ENCODE peak calls at places on chromosomes 6 and 20, in ten cellular contexts. U is dorsolateral prefrontal cortex; P is body of pancreas; N is left ventricle myocardium inferior; V is tibial nerve; E is CD8-positive, alpha-beta T cell; W is hepatocyte; H is A549; G is thoracic aorta; R is OCI-LY7. Y is an unnamed sample.

GRCh38 chr6:7073082-7073783 is 34.5 kb upstream of the RREB1 start:
- DNase-seq in U (no peak), P (no peak), N (no peak), V (no peak), E (no peak), W (no peak), H (no peak), G (no peak), R (no peak), Y (no peak)

GRCh38 chr6:69887026-69887425 is 20.7 kb downstream of the COL19A1 start:
- DNase-seq in U (no peak), P (no peak), N (no peak), V (no peak), E (no peak), W (no peak), H (no peak), G (no peak), R (no peak), Y (no peak)

GRCh38 chr20:36629719-36630340 is 16.2 kb downstream of the SLA2 start:
- DNase-seq in U (no peak), P (no peak), N (no peak), V (no peak), E (peak; percentile 19), W (no peak), H (no peak), G (no peak), R (peak; percentile 78), Y (no peak)

GRCh38 chr20:37379967-37380828 is 34.3 kb downstream of the SRC start:
- DNase-seq in U (no peak), P (no peak), N (no peak), V (no peak), E (no peak), W (peak; percentile 68), H (peak; percentile 96), G (no peak), R (no peak), Y (no peak)

GRCh38 chr20:61590236-61590635 is 338.2 kb downstream of the CDH4 start:
- DNase-seq in U (no peak), P (no peak), N (no peak), V (no peak), E (no peak), W (no peak), H (no peak), G (no peak), R (no peak), Y (no peak)

GRCh38 chr20:36644032-36644712 is 1.8 kb downstream of the SLA2 start:
- DNase-seq in U (no peak), P (no peak), N (no peak), V (no peak), E (peak; percentile 20), W (no peak), H (no peak), G (no peak), R (peak; percentile 69), Y (no peak)

GRCh38 chr6:6891074-6891754 is 216.5 kb upstream of the RREB1 start:
- DNase-seq in U (no peak), P (peak; percentile 20), N (no peak), V (no peak), E (no peak), W (peak; percentile 73), H (no peak), G (no peak), R (no peak), Y (no peak)

GRCh38 chr20:49505518-49505917 is 23.1 kb upstream of the KCNB1 start:
- DNase-seq in U (peak; percentile 73), P (peak; percentile 31), N (no peak), V (no peak), E (no peak), W (peak; percentile 58), H (no peak), G (no peak), R (no peak), Y (peak; percentile 9)

GRCh38 chr20:9287826-9288225 is 218.9 kb downstream of the PLCB4 start:
- DNase-seq in U (no peak), P (peak; percentile 22), N (no peak), V (no peak), E (no peak), W (no peak), H (no peak), G (no peak), R (no peak), Y (no peak)

GRCh38 chr20:53737404-53738038 is 143.9 kb upstream of the ZNF217 start:
- DNase-seq in U (no peak), P (no peak), N (no peak), V (no peak), E (no peak), W (no peak), H (no peak), G (no peak), R (no peak), Y (no peak)

GRCh38 chr6:36135053-36135731 is 4.9 kb downstream of the MAPK13 start:
- DNase-seq in U (no peak), P (peak; percentile 23), N (no peak), V (no peak), E (no peak), W (no peak), H (no peak), G (no peak), R (no peak), Y (no peak)

GRCh38 chr20:50314936-50315335 is 124.3 kb downstream of the CEBPB start:
- DNase-seq in U (no peak), P (no peak), N (no peak), V (no peak), E (no peak), W (no peak), H (no peak), G (no peak), R (no peak), Y (no peak)

GRCh38 chr6:68732423-68732822 is 97.3 kb downstream of the ADGRB3 start:
- DNase-seq in U (no peak), P (no peak), N (no peak), V (no peak), E (no peak), W (no peak), H (no peak), G (no peak), R (no peak), Y (no peak)

GRCh38 chr20:57436223-57436545 is 45.0 kb downstream of the RBM38 start:
- DNase-seq in U (no peak), P (no peak), N (no peak), V (no peak), E (no peak), W (no peak), H (no peak), G (no peak), R (no peak), Y (no peak)

GRCh38 chr20:43919686-43920403 is 5.2 kb downstream of the TOX2 start:
- DNase-seq in U (no peak), P (no peak), N (no peak), V (no peak), E (no peak), W (no peak), H (no peak), G (no peak), R (no peak), Y (no peak)

GRCh38 chr6:6694368-6694780 is 105.9 kb downstream of the LY86 start:
- DNase-seq in U (no peak), P (no peak), N (no peak), V (no peak), E (no peak), W (no peak), H (no peak), G (no peak), R (no peak), Y (no peak)

GRCh38 chr20:11882651-11883050 is 35.0 kb upstream of the BTBD3 start:
- DNase-seq in U (no peak), P (no peak), N (no peak), V (no peak), E (no peak), W (no peak), H (no peak), G (no peak), R (no peak), Y (no peak)

GRCh38 chr6:15400572-15401004 is 154.7 kb downstream of the JARID2 start:
- DNase-seq in U (peak; percentile 82), P (peak; percentile 41), N (peak; percentile 78), V (peak; percentile 43), E (no peak), W (peak; percentile 41), H (peak; percentile 27), G (no peak), R (no peak), Y (peak; percentile 89)

GRCh38 chr20:4667836-4668235 is 53.9 kb upstream of the PRND start:
- DNase-seq in U (no peak), P (no peak), N (no peak), V (no peak), E (no peak), W (no peak), H (no peak), G (no peak), R (no peak), Y (no peak)
- H3K27ac ChIP-seq in U (no peak overlapping the region), P (no peak overlapping the region), N (peak overlapping the region; percentile 54), V (peak overlapping the region; percentile 68), E (no peak overlapping the region), W (no peak overlapping the region), H (no peak overlapping the region), G (no peak overlapping the region), R (no peak overlapping the region), Y (no peak overlapping the region)

DNA sequence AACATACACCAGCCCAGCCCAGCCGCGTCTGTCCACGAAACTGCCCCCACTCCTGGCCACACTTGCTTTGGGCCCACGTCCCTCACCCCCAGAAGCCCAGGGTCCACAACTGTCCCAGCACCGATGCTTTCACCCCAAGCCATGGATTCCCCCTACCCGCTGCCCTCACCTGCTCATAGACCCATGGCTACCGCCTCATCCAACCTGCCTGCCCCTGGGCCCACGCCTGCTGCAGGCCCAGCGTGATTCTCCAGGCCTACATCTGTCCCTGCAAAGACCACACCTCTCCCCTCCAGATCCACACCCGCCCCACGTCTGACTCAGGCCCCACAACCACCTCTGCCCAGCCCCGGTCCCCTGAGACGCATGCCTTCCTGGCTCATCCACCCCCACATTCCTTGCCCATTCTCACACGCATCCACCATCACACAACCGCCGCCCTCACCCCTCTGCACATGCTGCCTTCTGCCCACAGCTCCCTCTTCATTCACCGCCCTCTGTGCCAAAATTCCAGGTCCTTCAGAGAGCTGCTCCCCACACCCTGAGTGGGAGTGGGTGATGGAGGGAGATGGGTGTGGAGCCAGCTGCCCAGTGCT is 86.7 kb downstream of the GRM4 start:
- DNase-seq in U (no peak), P (no peak), N (no peak), V (no peak), E (no peak), W (no peak), H (no peak), G (no peak), R (no peak), Y (no peak)
- H3K27ac ChIP-seq in U (no peak overlapping the region), P (no peak overlapping the region), N (no peak overlapping the region), V (no peak overlapping the region), E (no peak overlapping the region), W (no peak overlapping the region), H (no peak overlapping the region), G (no peak overlapping the region), R (no peak overlapping the region), Y (no peak overlapping the region)

GRCh38 chr6:46760925-46761324 is 14.2 kb downstream of the ANKRD66 start:
- DNase-seq in U (no peak), P (no peak), N (no peak), V (no peak), E (no peak), W (peak; percentile 27), H (no peak), G (no peak), R (no peak), Y (no peak)
- H3K27ac ChIP-seq in U (no peak overlapping the region), P (no peak overlapping the region), N (no peak overlapping the region), V (no peak overlapping the region), E (no peak overlapping the region), W (no peak overlapping the region), H (no peak overlapping the region), G (no peak overlapping the region), R (no peak overlapping the region), Y (no peak overlapping the region)

GRCh38 chr6:39961178-39961577 is 26.9 kb upstream of the MOCS1 start:
- DNase-seq in U (no peak), P (no peak), N (peak; percentile 25), V (no peak), E (no peak), W (no peak), H (no peak), G (no peak), R (no peak), Y (no peak)
- H3K27ac ChIP-seq in U (no peak overlapping the region), P (no peak overlapping the region), N (peak overlapping the region; percentile 66), V (peak overlapping the region; percentile 73), E (no peak overlapping the region), W (no peak overlapping the region), H (no peak overlapping the region), G (no peak overlapping the region), R (no peak overlapping the region), Y (no peak overlapping the region)

Y was measured in caudate nucleus.